ENCODE peak calls at places on chromosomes 13 and 19, in eight cellular contexts. One of them, this sample, is unnamed.

GRCh38 chr19:3073931-3074595 is 11.8 kb upstream of the TLE5 start:
- DNase-seq in A549: no peak
- DNase-seq in body of pancreas: peak
- DNase-seq in nucleus accumbens: no peak
- DNase-seq in psoas muscle: no peak
- DNase-seq in posterior cingulate gyrus: no peak
- DNase-seq in skeletal muscle cell: no peak
- DNase-seq in A172: peak
- DNase-seq in this sample: no peak

GRCh38 chr13:95509521-95510315 is 42.8 kb upstream of the CLDN10 start:
- DNase-seq in psoas muscle: no peak
- DNase-seq in skeletal muscle cell: peak
- DNase-seq in A549: no peak
- DNase-seq in A172: peak
- DNase-seq in body of pancreas: no peak
- DNase-seq in nucleus accumbens: no peak
- DNase-seq in posterior cingulate gyrus: no peak
- DNase-seq in this sample: peak

GRCh38 chr13:95588721-95589120 is 36.2 kb downstream of the CLDN10 start:
- DNase-seq in skeletal muscle cell: no peak
- DNase-seq in psoas muscle: no peak
- DNase-seq in A172: no peak
- DNase-seq in A549: no peak
- DNase-seq in nucleus accumbens: no peak
- DNase-seq in body of pancreas: no peak
- DNase-seq in posterior cingulate gyrus: no peak
- DNase-seq in this sample: no peak

GRCh38 chr13:33859691-33860303 is 41.8 kb downstream of the RFC3 start:
- DNase-seq in A172: peak
- DNase-seq in nucleus accumbens: no peak
- DNase-seq in psoas muscle: no peak
- DNase-seq in skeletal muscle cell: no peak
- DNase-seq in A549: no peak
- DNase-seq in posterior cingulate gyrus: no peak
- DNase-seq in body of pancreas: no peak
- DNase-seq in this sample: peak

GRCh38 chr19:6396305-6396704 is 3.3 kb upstream of the GTF2F1 start:
- DNase-seq in posterior cingulate gyrus: no peak
- DNase-seq in psoas muscle: no peak
- DNase-seq in A172: no peak
- DNase-seq in nucleus accumbens: no peak
- DNase-seq in skeletal muscle cell: no peak
- DNase-seq in body of pancreas: no peak
- DNase-seq in A549: no peak
- DNase-seq in this sample: no peak

GRCh38 chr19:41311613-41312012 is 1.6 kb downstream of the CCDC97 start:
- DNase-seq in A172: no peak
- DNase-seq in nucleus accumbens: no peak
- DNase-seq in body of pancreas: no peak
- DNase-seq in skeletal muscle cell: no peak
- DNase-seq in A549: no peak
- DNase-seq in psoas muscle: no peak
- DNase-seq in posterior cingulate gyrus: no peak
- DNase-seq in this sample: no peak

GRCh38 chr13:52738719-52739467 is 727 bp downstream of the CNMD start:
- DNase-seq in A549: no peak
- DNase-seq in body of pancreas: peak
- DNase-seq in skeletal muscle cell: no peak
- DNase-seq in psoas muscle: no peak
- DNase-seq in A172: no peak
- DNase-seq in posterior cingulate gyrus: no peak
- DNase-seq in nucleus accumbens: peak
- DNase-seq in this sample: no peak

GRCh38 chr13:42991892-42992584 is at the start of gene EPSTI1:
- DNase-seq in posterior cingulate gyrus: peak
- DNase-seq in A549: no peak
- DNase-seq in nucleus accumbens: no peak
- DNase-seq in psoas muscle: peak
- DNase-seq in A172: peak
- DNase-seq in body of pancreas: peak
- DNase-seq in skeletal muscle cell: no peak
- DNase-seq in this sample: no peak

GRCh38 chr19:29413435-29413834 is 112.4 kb upstream of the VSTM2B start:
- DNase-seq in nucleus accumbens: no peak
- DNase-seq in skeletal muscle cell: no peak
- DNase-seq in A549: no peak
- DNase-seq in psoas muscle: no peak
- DNase-seq in A172: no peak
- DNase-seq in posterior cingulate gyrus: no peak
- DNase-seq in body of pancreas: no peak
- DNase-seq in this sample: no peak

GRCh38 chr13:26300140-26300539 is 46.2 kb downstream of the CDK8 start:
- DNase-seq in A172: peak
- DNase-seq in skeletal muscle cell: peak
- DNase-seq in psoas muscle: no peak
- DNase-seq in body of pancreas: no peak
- DNase-seq in nucleus accumbens: no peak
- DNase-seq in posterior cingulate gyrus: no peak
- DNase-seq in A549: no peak
- DNase-seq in this sample: peak

GRCh38 chr19:27744926-27745844 is 1467.8 kb downstream of the UQCRFS1 start:
- DNase-seq in skeletal muscle cell: no peak
- DNase-seq in A172: no peak
- DNase-seq in psoas muscle: no peak
- DNase-seq in nucleus accumbens: no peak
- DNase-seq in body of pancreas: no peak
- DNase-seq in A549: no peak
- DNase-seq in posterior cingulate gyrus: no peak
- DNase-seq in this sample: no peak

GRCh38 chr13:113089693-113090414 is 15.7 kb upstream of the F7 start:
- DNase-seq in skeletal muscle cell: no peak
- DNase-seq in A549: no peak
- DNase-seq in nucleus accumbens: no peak
- DNase-seq in body of pancreas: no peak
- DNase-seq in psoas muscle: no peak
- DNase-seq in A172: no peak
- DNase-seq in posterior cingulate gyrus: no peak
- DNase-seq in this sample: no peak

GRCh38 chr13:87887459-87888123 is 216.4 kb downstream of the SLITRK5 start:
- DNase-seq in posterior cingulate gyrus: no peak
- DNase-seq in A549: no peak
- DNase-seq in A172: no peak
- DNase-seq in nucleus accumbens: no peak
- DNase-seq in body of pancreas: no peak
- DNase-seq in skeletal muscle cell: no peak
- DNase-seq in psoas muscle: no peak
- DNase-seq in this sample: no peak

GRCh38 chr13:79678100-79678499 is 197.1 kb downstream of the NDFIP2 start:
- DNase-seq in psoas muscle: no peak
- DNase-seq in nucleus accumbens: no peak
- DNase-seq in posterior cingulate gyrus: no peak
- DNase-seq in A549: no peak
- DNase-seq in skeletal muscle cell: no peak
- DNase-seq in body of pancreas: no peak
- DNase-seq in A172: peak
- DNase-seq in this sample: peak

GRCh38 chr19:48681127-48681470 is 8.3 kb upstream of the NTN5 start:
- DNase-seq in psoas muscle: no peak
- DNase-seq in body of pancreas: peak
- DNase-seq in posterior cingulate gyrus: peak
- DNase-seq in nucleus accumbens: no peak
- DNase-seq in skeletal muscle cell: peak
- DNase-seq in A172: peak
- DNase-seq in A549: no peak
- DNase-seq in this sample: peak

GRCh38 chr13:59144700-59145099 is 1019.0 kb downstream of the DIAPH3 start:
- DNase-seq in posterior cingulate gyrus: no peak
- DNase-seq in skeletal muscle cell: no peak
- DNase-seq in psoas muscle: no peak
- DNase-seq in A549: no peak
- DNase-seq in body of pancreas: peak
- DNase-seq in A172: no peak
- DNase-seq in nucleus accumbens: no peak
- DNase-seq in this sample: no peak

GRCh38 chr13:98105929-98106336 is 37.0 kb upstream of the FARP1 start:
- DNase-seq in posterior cingulate gyrus: no peak
- DNase-seq in psoas muscle: no peak
- DNase-seq in nucleus accumbens: no peak
- DNase-seq in A549: no peak
- DNase-seq in A172: no peak
- DNase-seq in skeletal muscle cell: no peak
- DNase-seq in body of pancreas: no peak
- DNase-seq in this sample: no peak

GRCh38 chr13:97339019-97339988 is 94.7 kb upstream of the RAP2A start:
- DNase-seq in skeletal muscle cell: peak
- DNase-seq in A172: peak
- DNase-seq in posterior cingulate gyrus: peak
- DNase-seq in nucleus accumbens: no peak
- DNase-seq in A549: no peak
- DNase-seq in psoas muscle: peak
- DNase-seq in body of pancreas: peak
- DNase-seq in this sample: no peak

GRCh38 chr13:77696006-77696862 is 1.3 kb upstream of the SLAIN1 start:
- DNase-seq in skeletal muscle cell: no peak
- DNase-seq in nucleus accumbens: no peak
- DNase-seq in posterior cingulate gyrus: peak
- DNase-seq in A549: no peak
- DNase-seq in psoas muscle: no peak
- DNase-seq in A172: no peak
- DNase-seq in body of pancreas: no peak
- DNase-seq in this sample: no peak

GRCh38 chr19:18650048-18650435 is 13.2 kb downstream of the KLHL26 start:
- DNase-seq in skeletal muscle cell: no peak
- DNase-seq in nucleus accumbens: no peak
- DNase-seq in posterior cingulate gyrus: no peak
- DNase-seq in A172: no peak
- DNase-seq in A549: no peak
- DNase-seq in body of pancreas: peak
- DNase-seq in psoas muscle: peak
- DNase-seq in this sample: no peak

GRCh38 chr13:78241278-78241919 is 322.8 kb upstream of the EDNRB start:
- DNase-seq in psoas muscle: no peak
- DNase-seq in body of pancreas: peak
- DNase-seq in posterior cingulate gyrus: peak
- DNase-seq in nucleus accumbens: no peak
- DNase-seq in skeletal muscle cell: peak
- DNase-seq in A549: peak
- DNase-seq in A172: peak
- DNase-seq in this sample: peak

GRCh38 chr13:109989155-109989554 is 202.8 kb upstream of the IRS2 start:
- DNase-seq in nucleus accumbens: no peak
- DNase-seq in A172: peak
- DNase-seq in psoas muscle: no peak
- DNase-seq in posterior cingulate gyrus: no peak
- DNase-seq in body of pancreas: no peak
- DNase-seq in skeletal muscle cell: peak
- DNase-seq in A549: no peak
- DNase-seq in this sample: peak

GRCh38 chr19:14770944-14771839 is 7.2 kb downstream of the ADGRE2 start:
- DNase-seq in posterior cingulate gyrus: no peak
- DNase-seq in nucleus accumbens: no peak
- DNase-seq in skeletal muscle cell: no peak
- DNase-seq in A172: no peak
- DNase-seq in psoas muscle: no peak
- DNase-seq in A549: no peak
- DNase-seq in body of pancreas: no peak
- DNase-seq in this sample: no peak

GRCh38 chr13:94435604-94436226 is 43.8 kb downstream of the DCT start:
- DNase-seq in A549: peak
- DNase-seq in psoas muscle: no peak
- DNase-seq in posterior cingulate gyrus: no peak
- DNase-seq in A172: peak
- DNase-seq in nucleus accumbens: no peak
- DNase-seq in body of pancreas: no peak
- DNase-seq in skeletal muscle cell: peak
- DNase-seq in this sample: peak

GRCh38 chr13:79501538-79502232 is 20.7 kb downstream of the NDFIP2 start:
- DNase-seq in A549: no peak
- DNase-seq in psoas muscle: no peak
- DNase-seq in posterior cingulate gyrus: no peak
- DNase-seq in A172: peak
- DNase-seq in skeletal muscle cell: no peak
- DNase-seq in body of pancreas: no peak
- DNase-seq in nucleus accumbens: no peak
- DNase-seq in this sample: peak

GRCh38 chr13:27374126-27374613 is 50.2 kb upstream of the GTF3A start:
- DNase-seq in skeletal muscle cell: no peak
- DNase-seq in posterior cingulate gyrus: no peak
- DNase-seq in psoas muscle: no peak
- DNase-seq in A549: no peak
- DNase-seq in A172: peak
- DNase-seq in body of pancreas: peak
- DNase-seq in nucleus accumbens: no peak
- DNase-seq in this sample: no peak

GRCh38 chr13:102089177-102089576 is 312.7 kb downstream of the FGF14 start:
- DNase-seq in psoas muscle: no peak
- DNase-seq in A172: no peak
- DNase-seq in nucleus accumbens: no peak
- DNase-seq in A549: no peak
- DNase-seq in skeletal muscle cell: no peak
- DNase-seq in posterior cingulate gyrus: no peak
- DNase-seq in body of pancreas: no peak
- DNase-seq in this sample: no peak

GRCh38 chr13:27523345-27524073 is 73.1 kb upstream of the MTIF3 start:
- DNase-seq in body of pancreas: no peak
- DNase-seq in posterior cingulate gyrus: no peak
- DNase-seq in A172: no peak
- DNase-seq in A549: no peak
- DNase-seq in psoas muscle: no peak
- DNase-seq in skeletal muscle cell: no peak
- DNase-seq in nucleus accumbens: no peak
- DNase-seq in this sample: no peak

GRCh38 chr19:14149509-14149994 is 13.2 kb upstream of the ASF1B start:
- DNase-seq in skeletal muscle cell: no peak
- DNase-seq in posterior cingulate gyrus: peak
- DNase-seq in A172: no peak
- DNase-seq in psoas muscle: peak
- DNase-seq in nucleus accumbens: peak
- DNase-seq in body of pancreas: peak
- DNase-seq in A549: no peak
- DNase-seq in this sample: no peak

GRCh38 chr13:94112227-94112626 is 367.3 kb downstream of the DCT start:
- DNase-seq in A172: peak
- DNase-seq in psoas muscle: peak
- DNase-seq in body of pancreas: peak
- DNase-seq in nucleus accumbens: no peak
- DNase-seq in skeletal muscle cell: peak
- DNase-seq in A549: no peak
- DNase-seq in posterior cingulate gyrus: no peak
- DNase-seq in this sample: peak

GRCh38 chr13:112879283-112879833 is 89.7 kb upstream of the MCF2L start:
- DNase-seq in A549: no peak
- DNase-seq in psoas muscle: no peak
- DNase-seq in nucleus accumbens: no peak
- DNase-seq in A172: no peak
- DNase-seq in body of pancreas: no peak
- DNase-seq in posterior cingulate gyrus: no peak
- DNase-seq in skeletal muscle cell: no peak
- DNase-seq in this sample: no peak

GRCh38 chr13:59906413-59907027 is 257.2 kb downstream of the DIAPH3 start:
- DNase-seq in posterior cingulate gyrus: no peak
- DNase-seq in A172: peak
- DNase-seq in psoas muscle: no peak
- DNase-seq in nucleus accumbens: no peak
- DNase-seq in skeletal muscle cell: no peak
- DNase-seq in A549: no peak
- DNase-seq in body of pancreas: no peak
- DNase-seq in this sample: peak